ENCODE peak calls at places on chromosomes 5 and 9, in ten cellular contexts. S is GM23248, W is GM12878, G is fibroblast of lung, K is GM23338, H is neural progenitor cell, C is mammary epithelial cell, I is PC-3, Z is endothelial cell of umbilical vein, N is A673. M is an unnamed sample.

GRCh38 chr9:74125916-74126315 is 371.2 kb upstream of the RORB start:
- DNase-seq in S (no peak), W (no peak), G (peak), K (no peak), H (peak), C (no peak), I (no peak), Z (no peak), N (no peak), M (no peak)

GRCh38 chr9:98994226-98995058 is 50.7 kb downstream of the COL15A1 start:
- DNase-seq in S (peak), W (no peak), G (no peak), K (no peak), H (no peak), C (no peak), I (no peak), Z (no peak), N (no peak), M (no peak)

GRCh38 chr5:2710910-2711309 is 40.6 kb downstream of the IRX2 start:
- DNase-seq in S (peak), W (no peak), G (no peak), K (peak), H (no peak), C (no peak), I (peak), Z (no peak), N (no peak), M (no peak)

GRCh38 chr9:129058965-129059795 is 21.7 kb upstream of the DOLPP1 start:
- DNase-seq in S (peak), W (no peak), G (peak), K (no peak), H (no peak), C (no peak), I (peak), Z (no peak), N (no peak), M (no peak)

GRCh38 chr9:136489731-136490130 is 6.9 kb upstream of the SEC16A start:
- DNase-seq in S (no peak), W (no peak), G (no peak), K (no peak), H (no peak), C (no peak), I (no peak), Z (no peak), N (no peak), M (no peak)

GRCh38 chr5:155299342-155300006 is 285.9 kb downstream of the KIF4B start:
- DNase-seq in S (no peak), W (no peak), G (no peak), K (no peak), H (no peak), C (no peak), I (no peak), Z (no peak), N (no peak), M (no peak)

GRCh38 chr5:160347453-160347852 is 23.0 kb downstream of the C1QTNF2 start:
- DNase-seq in S (no peak), W (no peak), G (no peak), K (no peak), H (no peak), C (no peak), I (no peak), Z (no peak), N (no peak), M (no peak)

GRCh38 chr5:83553000-83553486 is 81.5 kb downstream of the VCAN start:
- DNase-seq in S (peak), W (no peak), G (peak), K (no peak), H (no peak), C (no peak), I (no peak), Z (no peak), N (no peak), M (no peak)

GRCh38 chr9:26502311-26502710 is 390.3 kb downstream of the CAAP1 start:
- DNase-seq in S (no peak), W (no peak), G (no peak), K (peak), H (peak), C (no peak), I (peak), Z (no peak), N (no peak), M (peak)

GRCh38 chr9:18976368-18977238 is 56.4 kb downstream of the SAXO1 start:
- DNase-seq in S (peak), W (no peak), G (peak), K (no peak), H (no peak), C (peak), I (peak), Z (peak), N (no peak), M (peak)

GRCh38 chr9:115775669-115776068 is 377.9 kb upstream of the PAPPA start:
- DNase-seq in S (peak), W (no peak), G (peak), K (no peak), H (peak), C (no peak), I (no peak), Z (no peak), N (no peak), M (no peak)

GRCh38 chr5:84724683-84725082 is 340.0 kb upstream of the EDIL3 start:
- DNase-seq in S (peak), W (no peak), G (peak), K (no peak), H (no peak), C (peak), I (peak), Z (peak), N (peak), M (no peak)

GRCh38 chr5:131525805-131526204 is 109.2 kb downstream of the RAPGEF6 start:
- DNase-seq in S (peak), W (no peak), G (no peak), K (no peak), H (no peak), C (no peak), I (no peak), Z (no peak), N (peak), M (no peak)

GRCh38 chr9:82558855-82559615 is 503.9 kb downstream of the RASEF start:
- DNase-seq in S (peak), W (no peak), G (peak), K (no peak), H (no peak), C (no peak), I (no peak), Z (no peak), N (no peak), M (peak)

GRCh38 chr9:107447834-107448233 is 41.7 kb downstream of the KLF4 start:
- DNase-seq in S (no peak), W (no peak), G (no peak), K (no peak), H (no peak), C (no peak), I (peak), Z (no peak), N (no peak), M (no peak)

GRCh38 chr5:43078956-43079355 is 38.8 kb upstream of the ANXA2R start:
- DNase-seq in S (peak), W (no peak), G (peak), K (peak), H (no peak), C (peak), I (no peak), Z (no peak), N (no peak), M (peak)

GRCh38 chr5:53327811-53328331 is 152.6 kb upstream of the FST start:
- DNase-seq in S (no peak), W (no peak), G (no peak), K (no peak), H (no peak), C (no peak), I (no peak), Z (peak), N (no peak), M (no peak)

GRCh38 chr5:125393416-125393815 is 647.0 kb upstream of the ZNF608 start:
- DNase-seq in S (no peak), W (no peak), G (peak), K (no peak), H (no peak), C (no peak), I (no peak), Z (no peak), N (no peak), M (no peak)

GRCh38 chr9:99753436-99753835 is 68.2 kb upstream of the NR4A3 start:
- DNase-seq in S (peak), W (no peak), G (peak), K (no peak), H (no peak), C (peak), I (peak), Z (no peak), N (no peak), M (no peak)

GRCh38 chr9:4334439-4334838 is 34.6 kb upstream of the GLIS3 start:
- DNase-seq in S (peak), W (no peak), G (peak), K (peak), H (no peak), C (peak), I (peak), Z (peak), N (no peak), M (peak)

GRCh38 chr9:115353681-115354080 is 235.7 kb upstream of the TNC start:
- DNase-seq in S (no peak), W (no peak), G (peak), K (no peak), H (no peak), C (peak), I (peak), Z (no peak), N (no peak), M (no peak)

GRCh38 chr5:173010021-173010420 is 26.4 kb downstream of the ATP6V0E1 start:
- DNase-seq in S (peak), W (peak), G (peak), K (no peak), H (no peak), C (peak), I (no peak), Z (peak), N (no peak), M (no peak)

GRCh38 chr9:37919166-37919955 is 15.4 kb upstream of the SLC25A51 start:
- DNase-seq in S (no peak), W (no peak), G (no peak), K (no peak), H (no peak), C (no peak), I (no peak), Z (no peak), N (no peak), M (no peak)

GRCh38 chr5:31173621-31174020 is 19.9 kb upstream of the CDH6 start:
- DNase-seq in S (no peak), W (no peak), G (no peak), K (no peak), H (peak), C (no peak), I (no peak), Z (no peak), N (no peak), M (no peak)

GRCh38 chr5:42492978-42493377 is 69.7 kb downstream of the GHR start:
- DNase-seq in S (no peak), W (no peak), G (no peak), K (no peak), H (no peak), C (no peak), I (no peak), Z (no peak), N (no peak), M (no peak)

GRCh38 chr5:138439537-138440225 is 824 bp downstream of the REEP2 start:
- DNase-seq in S (no peak), W (no peak), G (no peak), K (peak), H (peak), C (no peak), I (no peak), Z (no peak), N (peak), M (peak)

GRCh38 chr5:133079048-133079447 is 27.2 kb downstream of the HSPA4 start:
- DNase-seq in S (peak), W (no peak), G (no peak), K (no peak), H (no peak), C (no peak), I (no peak), Z (no peak), N (no peak), M (no peak)

GRCh38 chr5:56516936-56517521 is 283.9 kb upstream of the ANKRD55 start:
- DNase-seq in S (peak), W (no peak), G (no peak), K (no peak), H (no peak), C (peak), I (no peak), Z (peak), N (peak), M (peak)

GRCh38 chr5:115818821-115819220 is 2.4 kb upstream of the CDO1 start:
- DNase-seq in S (no peak), W (no peak), G (no peak), K (no peak), H (no peak), C (no peak), I (no peak), Z (no peak), N (no peak), M (no peak)

GRCh38 chr5:115815006-115815692 is 1.3 kb downstream of the CDO1 start:
- DNase-seq in S (no peak), W (no peak), G (peak), K (no peak), H (no peak), C (no peak), I (no peak), Z (peak), N (no peak), M (no peak)

GRCh38 chr5:115815693-115816225 is 700 bp downstream of the CDO1 start:
- DNase-seq in S (peak), W (no peak), G (no peak), K (peak), H (peak), C (no peak), I (no peak), Z (peak), N (no peak), M (peak)

GRCh38 chr5:115813719-115814118 is 2.7 kb downstream of the CDO1 start:
- DNase-seq in S (no peak), W (no peak), G (peak), K (no peak), H (peak), C (no peak), I (no peak), Z (no peak), N (no peak), M (no peak)

DNA sequence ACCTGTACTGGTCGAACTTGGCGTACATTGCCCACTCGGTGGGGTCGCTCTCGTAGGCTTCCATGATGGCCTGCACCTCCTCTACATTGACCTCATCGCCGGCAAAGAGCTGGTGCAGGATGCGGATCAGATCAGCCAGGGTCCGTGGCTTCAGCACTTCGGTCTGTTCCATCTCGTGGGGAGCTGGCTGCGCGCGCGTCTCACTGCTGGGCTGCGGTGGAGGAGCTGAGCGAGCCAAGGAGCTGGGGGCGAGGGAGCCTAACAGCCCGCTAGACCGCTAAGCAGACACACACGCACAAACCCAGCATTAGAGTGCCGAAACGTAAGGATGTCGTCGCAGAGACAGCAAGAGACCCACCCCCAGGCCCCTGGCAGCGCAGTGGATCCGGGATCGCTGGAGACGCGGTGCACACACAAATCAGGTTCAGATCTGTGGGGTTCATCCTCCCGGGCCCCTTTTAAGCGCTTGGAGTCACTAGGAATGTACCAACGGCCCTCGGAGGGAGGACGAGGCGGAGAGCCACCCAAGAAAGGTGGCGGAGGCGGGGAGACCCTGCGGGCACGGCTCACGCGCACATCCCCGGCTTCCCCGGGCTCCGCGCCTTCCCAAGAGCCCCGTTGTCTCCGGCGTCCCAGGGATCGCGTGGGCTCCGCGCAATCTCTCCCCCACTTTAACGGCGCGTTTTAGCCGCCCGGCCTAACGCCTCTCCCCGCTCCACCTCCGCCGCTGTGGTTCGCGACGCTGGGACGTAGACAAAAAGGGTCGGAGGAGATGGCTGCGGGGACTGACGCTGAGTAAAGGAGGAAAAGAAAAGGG is at the start of gene CDO1:
- DNase-seq in S (peak), W (no peak), G (peak), K (peak), H (peak), C (peak), I (no peak), Z (peak), N (peak), M (peak)
- TF ChIP-seq EZH2 in S (no peak), W (no peak), G (no peak), K (peak), H (no peak), C (peak), I (no peak), Z (no peak), N (peak), M (peak)

DNA sequence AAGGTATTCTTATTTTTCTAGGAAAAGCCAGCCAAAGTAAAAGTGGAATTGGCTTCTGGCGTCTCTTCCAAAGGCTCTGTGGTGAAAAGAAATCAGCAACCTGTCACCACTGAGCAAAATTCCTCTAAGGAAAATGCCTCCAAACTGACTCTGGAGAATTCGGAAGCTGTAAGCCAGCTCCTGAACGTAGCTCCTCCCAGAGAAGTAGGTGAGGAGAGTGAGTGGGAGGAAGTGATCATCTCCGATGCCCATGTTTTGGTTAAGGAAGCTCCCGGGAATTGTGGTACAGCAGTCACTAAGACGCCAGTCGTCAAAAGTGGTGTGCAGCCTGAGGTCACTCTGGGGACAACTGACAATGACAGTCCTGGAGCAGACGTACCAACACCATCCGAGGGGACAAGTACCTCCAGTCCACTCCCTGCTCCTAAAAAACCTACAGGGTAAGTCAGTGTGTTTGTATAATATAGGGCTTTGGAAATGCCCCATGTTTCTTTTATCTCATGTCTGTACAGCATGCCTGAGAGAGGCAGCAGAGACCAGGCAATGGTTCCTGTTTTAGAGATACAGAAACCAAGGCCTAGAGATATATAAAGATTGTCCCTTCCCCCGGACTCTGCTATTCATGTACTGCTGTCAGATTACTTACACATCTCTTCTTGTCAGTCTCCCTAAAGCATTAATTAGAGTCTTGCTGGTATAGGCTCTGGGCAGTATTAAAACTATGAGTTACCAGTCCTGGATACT is 23.9 kb downstream of the HMGXB3 start:
- DNase-seq in S (no peak), W (no peak), G (no peak), K (no peak), H (no peak), C (peak), I (no peak), Z (no peak), N (peak), M (no peak)
- H3K27ac ChIP-seq in S (no peak), W (no peak), G (no peak), K (no peak), H (no peak), C (peak), I (no peak), Z (no peak), N (peak), M (peak)

GRCh38 chr5:123452401-123452800 is 29.2 kb upstream of the CEP120 start:
- DNase-seq in S (no peak), W (no peak), G (no peak), K (no peak), H (no peak), C (no peak), I (no peak), Z (no peak), N (peak), M (no peak)
- TF ChIP-seq EZH2 in S (no peak), W (no peak), G (no peak), K (no peak), H (no peak), C (no peak), I (no peak), Z (no peak), N (no peak), M (no peak)

GRCh38 chr9:113598451-113598850 is 134.9 kb downstream of the RGS3 start:
- DNase-seq in S (peak), W (no peak), G (no peak), K (no peak), H (no peak), C (no peak), I (no peak), Z (no peak), N (no peak), M (no peak)
- H3K27ac ChIP-seq in S (peak), W (no peak), G (peak), K (no peak), H (no peak), C (no peak), I (no peak), Z (peak), N (no peak), M (no peak)

GRCh38 chr9:105286098-105286497 is 41.6 kb downstream of the SLC44A1 start:
- DNase-seq in S (no peak), W (no peak), G (peak), K (no peak), H (no peak), C (no peak), I (no peak), Z (no peak), N (no peak), M (no peak)
- TF ChIP-seq EZH2 in S (no peak), W (no peak), G (no peak), K (no peak), H (no peak), C (no peak), I (no peak), Z (no peak), N (no peak), M (no peak)